ENCODE peak calls at places on chromosomes 4 and X, in five cellular contexts. One of them, this sample, is unnamed.

GRCh38 chr4:126738926-126739325 is 893.8 kb upstream of the INTU start:
- DNase-seq in HepG2: no peak
- DNase-seq in SK-N-SH: no peak
- DNase-seq in GM12878: no peak
- DNase-seq in K562: no peak
- DNase-seq in this sample: no peak

GRCh38 chr4:140856692-140857091 is 100.5 kb upstream of the TBC1D9 start:
- DNase-seq in HepG2: no peak
- DNase-seq in SK-N-SH: no peak
- DNase-seq in GM12878: no peak
- DNase-seq in K562: no peak
- DNase-seq in this sample: no peak

GRCh38 chr4:156906325-156906724 is 65.3 kb downstream of the PDGFC start:
- DNase-seq in HepG2: no peak
- DNase-seq in SK-N-SH: no peak
- DNase-seq in GM12878: no peak
- DNase-seq in K562: no peak
- DNase-seq in this sample: no peak

GRCh38 chr4:94595880-94596483 is 144.2 kb downstream of the PDLIM5 start:
- DNase-seq in HepG2: peak
- DNase-seq in SK-N-SH: peak
- DNase-seq in GM12878: peak
- DNase-seq in K562: peak
- DNase-seq in this sample: peak

GRCh38 chrX:24241822-24242648 is 71.8 kb downstream of the SUPT20HL2 start:
- DNase-seq in HepG2: peak
- DNase-seq in SK-N-SH: peak
- DNase-seq in GM12878: no peak
- DNase-seq in K562: peak
- DNase-seq in this sample: peak

GRCh38 chr4:120843840-120844527 is 78.5 kb downstream of the PRDM5 start:
- DNase-seq in HepG2: no peak
- DNase-seq in SK-N-SH: peak
- DNase-seq in GM12878: no peak
- DNase-seq in K562: no peak
- DNase-seq in this sample: peak

GRCh38 chrX:31837445-31837844 is 765.6 kb upstream of the FTHL17 start:
- DNase-seq in HepG2: no peak
- DNase-seq in SK-N-SH: peak
- DNase-seq in GM12878: no peak
- DNase-seq in K562: no peak
- DNase-seq in this sample: no peak

GRCh38 chr4:165481458-165481857 is 102.7 kb downstream of the CPE start:
- DNase-seq in HepG2: no peak
- DNase-seq in SK-N-SH: no peak
- DNase-seq in GM12878: no peak
- DNase-seq in K562: no peak
- DNase-seq in this sample: no peak

GRCh38 chr4:124903995-124904722 is 191.6 kb upstream of the ANKRD50 start:
- DNase-seq in HepG2: no peak
- DNase-seq in SK-N-SH: no peak
- DNase-seq in GM12878: no peak
- DNase-seq in K562: no peak
- DNase-seq in this sample: peak

GRCh38 chrX:48972214-48973164 is 845 bp upstream of the KCND1 start:
- DNase-seq in HepG2: peak
- DNase-seq in SK-N-SH: peak
- DNase-seq in GM12878: no peak
- DNase-seq in K562: peak
- DNase-seq in this sample: peak

GRCh38 chr4:19831644-19832285 is 419.9 kb upstream of the SLIT2 start:
- DNase-seq in HepG2: no peak
- DNase-seq in SK-N-SH: no peak
- DNase-seq in GM12878: no peak
- DNase-seq in K562: no peak
- DNase-seq in this sample: no peak

GRCh38 chr4:114161809-114162208 is 182.4 kb upstream of the ARSJ start:
- DNase-seq in HepG2: no peak
- DNase-seq in SK-N-SH: peak
- DNase-seq in GM12878: no peak
- DNase-seq in K562: no peak
- DNase-seq in this sample: no peak

GRCh38 chr4:28723371-28723770 is 1862.7 kb downstream of the STIM2 start:
- DNase-seq in HepG2: no peak
- DNase-seq in SK-N-SH: no peak
- DNase-seq in GM12878: no peak
- DNase-seq in K562: no peak
- DNase-seq in this sample: no peak

GRCh38 chrX:10401239-10401638 is 219.1 kb downstream of the MID1 start:
- DNase-seq in HepG2: no peak
- DNase-seq in SK-N-SH: no peak
- DNase-seq in GM12878: no peak
- DNase-seq in K562: no peak
- DNase-seq in this sample: no peak

GRCh38 chrX:10399152-10399741 is 221.1 kb downstream of the MID1 start:
- DNase-seq in HepG2: no peak
- DNase-seq in SK-N-SH: no peak
- DNase-seq in GM12878: no peak
- DNase-seq in K562: no peak
- DNase-seq in this sample: no peak

GRCh38 chrX:10404435-10404834 is 215.9 kb downstream of the MID1 start:
- DNase-seq in HepG2: no peak
- DNase-seq in SK-N-SH: no peak
- DNase-seq in GM12878: no peak
- DNase-seq in K562: no peak
- DNase-seq in this sample: no peak
- TF ChIP-seq FOXM1 in HepG2: no peak
- TF ChIP-seq FOXM1 in SK-N-SH: no peak
- TF ChIP-seq FOXM1 in GM12878: no peak
- TF ChIP-seq FOXM1 in K562: no peak
- TF ChIP-seq FOXM1 in this sample: no peak

DNA sequence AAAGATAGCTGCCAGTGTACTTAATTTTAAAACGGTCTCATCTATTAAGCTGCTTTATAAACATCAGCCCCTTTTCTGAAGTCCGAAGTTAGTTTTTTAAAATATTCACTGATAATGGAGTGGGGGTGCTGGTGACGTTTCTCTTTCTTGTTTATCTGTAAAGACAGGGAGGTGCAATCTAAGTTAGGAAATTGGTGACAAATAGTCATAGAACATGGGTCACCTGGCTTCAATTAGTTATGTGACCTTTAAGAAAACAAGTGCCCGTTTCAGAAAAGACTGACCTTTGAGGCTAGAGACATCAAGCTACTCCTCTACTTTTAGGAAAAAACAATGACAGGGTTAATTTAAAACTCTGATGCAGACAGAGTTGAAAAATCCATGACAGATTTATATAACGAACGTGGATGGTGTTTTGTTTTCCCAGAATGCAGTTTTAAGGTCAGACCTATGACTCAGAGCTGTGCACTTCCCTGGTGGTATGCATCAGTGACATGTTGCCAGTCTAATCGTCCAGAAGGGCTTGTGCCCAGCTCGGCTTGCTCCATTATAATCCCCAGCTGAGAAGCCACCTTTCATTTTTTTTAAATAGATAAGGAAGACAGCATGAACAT is 38.2 kb downstream of the FHL1 start:
- DNase-seq in HepG2: no peak
- DNase-seq in SK-N-SH: no peak
- DNase-seq in GM12878: no peak
- DNase-seq in K562: no peak
- DNase-seq in this sample: no peak
- TF ChIP-seq FOXM1 in HepG2: no peak
- TF ChIP-seq FOXM1 in SK-N-SH: no peak
- TF ChIP-seq FOXM1 in GM12878: no peak
- TF ChIP-seq FOXM1 in K562: no peak
- TF ChIP-seq FOXM1 in this sample: no peak

DNA sequence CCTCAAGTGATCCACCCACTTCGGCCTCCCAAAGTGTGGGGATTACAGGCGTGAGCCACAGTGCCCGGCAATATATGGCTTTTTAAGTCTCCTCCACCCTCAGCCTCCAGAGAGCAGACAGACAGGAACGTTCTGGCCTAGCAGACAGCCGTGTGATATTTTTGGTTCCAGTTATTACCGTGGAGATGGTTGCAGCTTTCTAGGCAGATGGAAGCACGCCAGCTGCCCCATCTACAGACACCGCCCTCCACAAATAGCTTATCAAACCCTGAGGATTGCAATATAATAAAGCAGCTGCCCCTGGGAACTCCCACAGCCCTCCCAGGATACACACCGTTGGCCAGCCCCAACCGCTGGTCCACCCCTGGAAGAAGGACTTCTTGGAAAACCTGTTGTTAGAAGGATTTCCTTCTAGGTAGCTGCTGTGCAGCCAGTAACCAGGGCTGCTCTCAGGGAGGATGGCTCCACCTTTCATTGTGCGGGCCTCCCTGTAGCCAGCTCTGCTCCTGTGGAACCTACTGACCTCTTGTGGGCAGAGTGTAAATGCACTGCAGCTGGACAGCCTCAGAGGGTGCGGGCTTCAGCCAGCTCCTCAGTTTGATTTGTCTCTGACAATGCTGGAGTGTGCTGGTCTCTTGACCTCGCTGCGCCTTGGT is 44.0 kb downstream of the SLC25A5 start:
- DNase-seq in HepG2: peak
- DNase-seq in SK-N-SH: peak
- DNase-seq in GM12878: no peak
- DNase-seq in K562: peak
- DNase-seq in this sample: peak
- TF ChIP-seq FOXM1 in HepG2: no peak
- TF ChIP-seq FOXM1 in SK-N-SH: no peak
- TF ChIP-seq FOXM1 in GM12878: no peak
- TF ChIP-seq FOXM1 in K562: no peak
- TF ChIP-seq FOXM1 in this sample: no peak

GRCh38 chr4:2943364-2944090 is 19.7 kb downstream of the NOP14 start:
- DNase-seq in HepG2: no peak
- DNase-seq in SK-N-SH: no peak
- DNase-seq in GM12878: no peak
- DNase-seq in K562: no peak
- DNase-seq in this sample: no peak

GRCh38 chr4:2944091-2944482 is 19.1 kb downstream of the NOP14 start:
- DNase-seq in HepG2: no peak
- DNase-seq in SK-N-SH: no peak
- DNase-seq in GM12878: no peak
- DNase-seq in K562: no peak
- DNase-seq in this sample: no peak

GRCh38 chr4:2941138-2942036 is 21.8 kb downstream of the NOP14 start:
- DNase-seq in HepG2: no peak
- DNase-seq in SK-N-SH: no peak
- DNase-seq in GM12878: no peak
- DNase-seq in K562: no peak
- DNase-seq in this sample: no peak

GRCh38 chr4:2942037-2942531 is 21.1 kb downstream of the NOP14 start:
- DNase-seq in HepG2: no peak
- DNase-seq in SK-N-SH: no peak
- DNase-seq in GM12878: no peak
- DNase-seq in K562: no peak
- DNase-seq in this sample: no peak

GRCh38 chr4:2942532-2943363 is 20.5 kb downstream of the NOP14 start:
- DNase-seq in HepG2: no peak
- DNase-seq in SK-N-SH: no peak
- DNase-seq in GM12878: no peak
- DNase-seq in K562: no peak
- DNase-seq in this sample: no peak
- TF ChIP-seq FOXM1 in HepG2: no peak
- TF ChIP-seq FOXM1 in SK-N-SH: no peak
- TF ChIP-seq FOXM1 in GM12878: no peak
- TF ChIP-seq FOXM1 in K562: no peak
- TF ChIP-seq FOXM1 in this sample: no peak

DNA sequence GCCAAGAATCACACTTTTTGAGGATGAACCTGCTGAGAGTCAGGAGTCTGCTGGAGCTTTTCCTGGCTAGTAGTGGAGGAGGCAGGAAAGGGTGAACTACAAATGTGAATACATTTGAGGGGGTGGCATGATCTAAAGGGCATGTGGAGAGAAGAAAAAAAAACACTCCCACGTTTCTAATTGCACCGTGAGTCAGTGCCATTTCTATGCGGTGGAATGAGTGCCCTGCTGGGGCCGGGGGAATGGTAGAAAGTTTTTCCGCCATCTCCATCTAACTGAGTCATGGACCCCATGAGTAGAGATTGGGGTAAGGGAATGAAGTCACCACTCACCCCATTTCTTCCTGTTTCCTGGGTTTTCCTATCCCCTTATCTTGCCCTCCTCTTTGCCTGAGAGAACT is 19.8 kb downstream of the BEX3 start:
- DNase-seq in HepG2: no peak
- DNase-seq in SK-N-SH: no peak
- DNase-seq in GM12878: no peak
- DNase-seq in K562: no peak
- DNase-seq in this sample: no peak
- TF ChIP-seq FOXM1 in HepG2: no peak
- TF ChIP-seq FOXM1 in SK-N-SH: no peak
- TF ChIP-seq FOXM1 in GM12878: no peak
- TF ChIP-seq FOXM1 in K562: no peak
- TF ChIP-seq FOXM1 in this sample: no peak

GRCh38 chr4:183912585-183912984 is 7.5 kb downstream of the STOX2 start:
- DNase-seq in HepG2: no peak
- DNase-seq in SK-N-SH: no peak
- DNase-seq in GM12878: no peak
- DNase-seq in K562: no peak
- DNase-seq in this sample: no peak
- TF ChIP-seq FOXM1 in HepG2: no peak
- TF ChIP-seq FOXM1 in SK-N-SH: no peak
- TF ChIP-seq FOXM1 in GM12878: no peak
- TF ChIP-seq FOXM1 in K562: no peak
- TF ChIP-seq FOXM1 in this sample: no peak

GRCh38 chr4:54433686-54434085 is 204.6 kb downstream of the PDGFRA start:
- DNase-seq in HepG2: no peak
- DNase-seq in SK-N-SH: no peak
- DNase-seq in GM12878: no peak
- DNase-seq in K562: peak
- DNase-seq in this sample: peak
- TF ChIP-seq FOXM1 in HepG2: no peak
- TF ChIP-seq FOXM1 in SK-N-SH: no peak
- TF ChIP-seq FOXM1 in GM12878: no peak
- TF ChIP-seq FOXM1 in K562: no peak
- TF ChIP-seq FOXM1 in this sample: no peak

GRCh38 chr4:177322156-177322685 is 12.5 kb downstream of the NEIL3 start:
- DNase-seq in HepG2: no peak
- DNase-seq in SK-N-SH: no peak
- DNase-seq in GM12878: no peak
- DNase-seq in K562: no peak
- DNase-seq in this sample: no peak
- TF ChIP-seq FOXM1 in HepG2: no peak
- TF ChIP-seq FOXM1 in SK-N-SH: no peak
- TF ChIP-seq FOXM1 in GM12878: no peak
- TF ChIP-seq FOXM1 in K562: no peak
- TF ChIP-seq FOXM1 in this sample: no peak